ENCODE peak calls at places on chromosomes 6 and 20, in five cellular contexts. H, L, M, I and T are unnamed samples. For H3K27me3, the result is how much of the 10 kb centered on the place peaks cover.

GRCh38 chr6:87029711-87030314 is 65.1 kb downstream of the CGA start:
- DNase-seq in H (no peak), L (peak), M (no peak), I (no peak), T (no peak)

GRCh38 chr6:41470341-41471063 is 75.7 kb upstream of the FOXP4 start:
- DNase-seq in H (no peak), L (no peak), M (no peak), I (peak), T (no peak)

GRCh38 chr6:20160541-20161283 is 51.6 kb downstream of the MBOAT1 start:
- DNase-seq in H (no peak), L (no peak), M (no peak), I (no peak), T (no peak)

GRCh38 chr6:34578445-34579262 is 22.5 kb upstream of the SPDEF start:
- DNase-seq in H (no peak), L (no peak), M (no peak), I (peak), T (no peak)

GRCh38 chr6:18165746-18166145 is 10.5 kb downstream of the KDM1B start:
- DNase-seq in H (no peak), L (no peak), M (no peak), I (no peak), T (no peak)

GRCh38 chr20:49399329-49399728 is 83.1 kb downstream of the KCNB1 start:
- DNase-seq in H (no peak), L (peak), M (no peak), I (no peak), T (no peak)

GRCh38 chr6:150717419-150717818 is 117.7 kb downstream of the PLEKHG1 start:
- DNase-seq in H (peak), L (no peak), M (no peak), I (no peak), T (peak)

GRCh38 chr6:43667245-43668150 is 20.1 kb downstream of the MRPS18A start:
- DNase-seq in H (peak), L (peak), M (peak), I (peak), T (peak)

GRCh38 chr6:80205404-80205803 is 98.9 kb downstream of the BCKDHB start:
- DNase-seq in H (no peak), L (no peak), M (no peak), I (no peak), T (no peak)

GRCh38 chr6:89042664-89043063 is 37.9 kb upstream of the PNRC1 start:
- DNase-seq in H (no peak), L (no peak), M (no peak), I (no peak), T (no peak)

GRCh38 chr6:134457941-134458340 is 140.0 kb upstream of the SGK1 start:
- DNase-seq in H (peak), L (no peak), M (no peak), I (no peak), T (no peak)

GRCh38 chr6:138300469-138300868 is 77.2 kb upstream of the SMIM28 start:
- DNase-seq in H (no peak), L (no peak), M (no peak), I (no peak), T (no peak)

GRCh38 chr6:138293996-138294395 is 75.7 kb upstream of the PBOV1 start:
- DNase-seq in H (no peak), L (no peak), M (no peak), I (no peak), T (no peak)

GRCh38 chr6:138296786-138297185 is 78.5 kb upstream of the PBOV1 start:
- DNase-seq in H (no peak), L (no peak), M (no peak), I (no peak), T (no peak)

GRCh38 chr6:138296381-138296780 is 78.1 kb upstream of the PBOV1 start:
- DNase-seq in H (no peak), L (no peak), M (no peak), I (no peak), T (no peak)

GRCh38 chr6:138297761-138298298 is 79.5 kb upstream of the PBOV1 start:
- DNase-seq in H (no peak), L (no peak), M (no peak), I (no peak), T (no peak)
- H3K27ac ChIP-seq in H (no peak), L (no peak), M (no peak), I (no peak), T (no peak)

GRCh38 chr20:62576815-62577214 is 65.5 kb upstream of the SLCO4A1 start:
- DNase-seq in H (peak), L (peak), M (no peak), I (no peak), T (no peak)
- H3K27me3 ChIP-seq in H (under half), L (under half), M (under half), I (under half), T (under half)

GRCh38 chr6:21769405-21769851 is 175.9 kb downstream of the SOX4 start:
- DNase-seq in H (peak), L (peak), M (no peak), I (no peak), T (no peak)
- H3K27ac ChIP-seq in H (peak), L (peak), M (no peak), I (peak), T (no peak)

DNA sequence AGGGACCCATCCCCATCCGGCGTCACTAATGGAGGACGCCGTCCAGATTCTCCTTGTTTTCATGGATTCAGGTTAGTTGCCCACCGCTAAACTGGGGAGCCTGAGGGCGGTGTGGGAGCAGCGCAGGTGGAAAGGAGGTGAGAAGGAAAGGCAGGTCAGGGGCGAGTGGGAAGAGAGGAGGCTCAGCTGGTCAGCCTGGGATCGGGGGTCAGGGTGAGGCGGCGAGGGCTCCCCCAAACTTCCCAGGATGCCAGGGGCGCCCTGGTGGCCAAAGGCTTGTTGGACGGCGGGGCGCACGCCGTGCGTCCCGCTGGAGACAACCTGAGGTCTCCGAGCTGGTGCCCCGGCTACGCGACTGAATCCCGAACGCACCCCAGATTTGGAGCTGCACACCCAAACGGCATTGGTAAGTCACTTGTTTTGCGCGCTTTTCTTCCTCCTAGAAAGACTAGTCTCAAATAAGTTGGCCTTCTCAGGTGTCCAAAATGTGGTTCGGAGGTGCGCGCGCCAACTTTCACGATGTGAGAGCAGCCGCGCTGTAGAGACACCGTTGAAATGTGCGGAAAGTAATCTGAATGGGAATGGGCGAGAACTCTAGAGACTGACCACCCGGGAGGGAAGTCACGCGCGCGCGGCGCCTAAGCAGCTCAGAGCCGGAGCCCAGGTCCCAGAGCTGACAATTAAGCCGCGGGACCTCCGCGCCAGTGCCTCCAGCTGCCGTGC is 9.7 kb downstream of the GNAS-AS1 start:
- DNase-seq in H (no peak), L (no peak), M (no peak), I (no peak), T (no peak)
- H3K27me3 ChIP-seq in H (under half), L (under half), M (under half), I (under half), T (under half)

GRCh38 chr6:11613858-11614257 is 76.3 kb downstream of the TMEM170B start:
- DNase-seq in H (no peak), L (peak), M (no peak), I (no peak), T (no peak)
- H3K27ac ChIP-seq in H (no peak), L (peak), M (no peak), I (peak), T (no peak)

GRCh38 chr20:59564943-59565342 is 39.4 kb upstream of the PHACTR3 start:
- DNase-seq in H (no peak), L (no peak), M (no peak), I (no peak), T (no peak)
- H3K27me3 ChIP-seq in H (under half), L (under half), M (under half), I (under half), T (under half)

GRCh38 chr6:5673016-5673415 is 333.7 kb downstream of the NRN1 start:
- DNase-seq in H (no peak), L (no peak), M (no peak), I (no peak), T (no peak)

GRCh38 chr6:5670381-5670780 is 336.3 kb downstream of the NRN1 start:
- DNase-seq in H (no peak), L (no peak), M (no peak), I (no peak), T (no peak)

GRCh38 chr6:5671604-5672559 is 334.8 kb downstream of the NRN1 start:
- DNase-seq in H (no peak), L (no peak), M (no peak), I (no peak), T (no peak)

GRCh38 chr6:5672581-5673011 is 334.1 kb downstream of the NRN1 start:
- DNase-seq in H (peak), L (peak), M (no peak), I (no peak), T (no peak)

DNA sequence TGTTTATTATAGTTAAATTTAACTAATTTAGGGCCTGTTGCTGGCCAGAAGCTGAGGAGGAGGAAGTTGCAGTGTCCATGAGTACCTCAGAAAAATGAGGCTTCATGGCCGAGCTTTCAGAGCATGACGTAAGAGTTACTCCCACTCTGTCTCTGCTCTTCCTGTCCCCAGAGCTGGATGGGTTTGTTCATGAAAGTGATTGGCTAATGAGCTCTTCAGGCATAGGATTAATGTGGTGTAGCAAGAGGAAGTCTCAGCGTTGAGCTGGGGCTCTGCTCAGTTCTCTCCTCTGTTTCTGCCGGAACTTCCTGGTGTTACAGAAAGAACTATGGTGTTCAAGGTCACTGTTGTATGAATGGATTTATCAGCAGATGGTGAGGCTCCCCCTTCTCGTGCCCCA is 335.6 kb downstream of the NRN1 start:
- DNase-seq in H (no peak), L (peak), M (no peak), I (no peak), T (no peak)
- H3K27ac ChIP-seq in H (no peak), L (no peak), M (no peak), I (no peak), T (no peak)